ENCODE peak calls at places on chromosome 9, in ten cellular contexts. A is heart right ventricle; W is endothelial cell; I is PC-9; L is GM12865; G is CD8-positive, alpha-beta T cell; K is upper lobe of right lung; V is A549; E is AG04449; P is colonic mucosa. D is an unnamed sample.

GRCh38 chr9:136645903-136646754 is 16.6 kb upstream of the EGFL7 start:
- DNase-seq in A (peak; percentile 86), W (peak; percentile 92), I (no peak), L (no peak), G (no peak), K (peak; percentile 76), V (no peak), E (no peak), P (no peak), D (no peak)

GRCh38 chr9:79155308-79155707 is 416.5 kb upstream of the TLE4 start:
- DNase-seq in A (no peak), W (no peak), I (no peak), L (no peak), G (no peak), K (no peak), V (peak; percentile 13), E (no peak), P (no peak), D (no peak)

GRCh38 chr9:112059145-112059979 is 115.7 kb downstream of the SUSD1 start:
- DNase-seq in A (no peak), W (no peak), I (no peak), L (peak; percentile 61), G (no peak), K (no peak), V (peak; percentile 89), E (peak; percentile 65), P (peak; percentile 54), D (no peak)

GRCh38 chr9:127644943-127645342 is 32.9 kb downstream of the STXBP1 start:
- DNase-seq in A (no peak), W (no peak), I (no peak), L (no peak), G (no peak), K (no peak), V (no peak), E (no peak), P (no peak), D (no peak)

GRCh38 chr9:133464638-133465037 is 4.9 kb downstream of the CACFD1 start:
- DNase-seq in A (no peak), W (no peak), I (no peak), L (no peak), G (no peak), K (no peak), V (no peak), E (no peak), P (no peak), D (no peak)

GRCh38 chr9:133463864-133464615 is 4.3 kb downstream of the CACFD1 start:
- DNase-seq in A (no peak), W (no peak), I (no peak), L (no peak), G (no peak), K (peak; percentile 90), V (no peak), E (no peak), P (no peak), D (no peak)

GRCh38 chr9:112034216-112034611 is 137.6 kb downstream of the UGCG start:
- DNase-seq in A (no peak), W (no peak), I (no peak), L (peak; percentile 57), G (no peak), K (no peak), V (no peak), E (no peak), P (peak; percentile 16), D (no peak)

GRCh38 chr9:124658165-124659017 is 112.7 kb downstream of the NR6A1 start:
- DNase-seq in A (peak; percentile 35), W (peak; percentile 33), I (peak; percentile 87), L (peak; percentile 92), G (peak; percentile 14), K (peak; percentile 74), V (peak; percentile 97), E (peak; percentile 97), P (peak; percentile 82), D (peak; percentile 59)

GRCh38 chr9:37350486-37351190 is 71.9 kb upstream of the GRHPR start:
- DNase-seq in A (no peak), W (no peak), I (no peak), L (no peak), G (no peak), K (no peak), V (no peak), E (no peak), P (no peak), D (no peak)

GRCh38 chr9:83312543-83312942 is 225.7 kb downstream of the FRMD3 start:
- DNase-seq in A (no peak), W (no peak), I (no peak), L (no peak), G (no peak), K (no peak), V (no peak), E (no peak), P (no peak), D (no peak)

DNA sequence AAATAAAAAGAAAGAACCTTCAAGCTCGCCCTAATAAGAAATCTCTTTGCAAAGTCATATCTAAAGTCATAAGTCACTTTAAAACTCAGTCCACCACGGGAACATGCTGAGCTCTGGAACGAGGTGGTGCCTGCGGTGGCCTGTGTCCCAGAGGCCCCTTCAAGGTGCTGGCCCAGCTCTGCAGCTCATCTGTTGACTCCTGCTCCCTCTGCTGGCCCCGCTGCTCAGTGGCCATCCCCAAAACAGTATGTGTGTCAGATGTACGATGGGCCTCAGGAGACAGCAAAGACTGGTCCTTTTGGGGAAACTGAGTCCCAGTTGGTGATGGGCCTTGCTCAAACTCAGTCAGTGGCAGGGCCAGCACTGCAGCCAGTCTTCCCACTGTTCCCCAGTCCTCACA is 22.8 kb upstream of the FOXB2 start:
- DNase-seq in A (peak; percentile 51), W (peak; percentile 64), I (no peak), L (peak; percentile 44), G (no peak), K (no peak), V (peak; percentile 37), E (no peak), P (no peak), D (peak; percentile 50)
- TF ChIP-seq CTCF in A (peak; percentile 9), W (no peak), I (peak; percentile 51), L (peak; percentile 49), G (no peak), K (peak; percentile 29), V (peak; percentile 46), E (peak; percentile 80), P (peak; percentile 45), D (peak; percentile 63)

GRCh38 chr9:33414263-33414662 is 11.9 kb upstream of the AQP7 start:
- DNase-seq in A (no peak), W (no peak), I (no peak), L (no peak), G (no peak), K (no peak), V (no peak), E (no peak), P (no peak), D (no peak)

GRCh38 chr9:33419904-33420303 is 17.5 kb upstream of the AQP7 start:
- DNase-seq in A (no peak), W (no peak), I (no peak), L (no peak), G (no peak), K (no peak), V (no peak), E (no peak), P (no peak), D (no peak)

GRCh38 chr9:33416996-33417395 is 14.6 kb upstream of the AQP7 start:
- DNase-seq in A (no peak), W (no peak), I (no peak), L (no peak), G (peak; percentile 60), K (no peak), V (no peak), E (no peak), P (no peak), D (no peak)

GRCh38 chr9:33418090-33418489 is 15.7 kb upstream of the AQP7 start:
- DNase-seq in A (no peak), W (no peak), I (peak; percentile 70), L (no peak), G (no peak), K (no peak), V (no peak), E (no peak), P (peak; percentile 54), D (no peak)

DNA sequence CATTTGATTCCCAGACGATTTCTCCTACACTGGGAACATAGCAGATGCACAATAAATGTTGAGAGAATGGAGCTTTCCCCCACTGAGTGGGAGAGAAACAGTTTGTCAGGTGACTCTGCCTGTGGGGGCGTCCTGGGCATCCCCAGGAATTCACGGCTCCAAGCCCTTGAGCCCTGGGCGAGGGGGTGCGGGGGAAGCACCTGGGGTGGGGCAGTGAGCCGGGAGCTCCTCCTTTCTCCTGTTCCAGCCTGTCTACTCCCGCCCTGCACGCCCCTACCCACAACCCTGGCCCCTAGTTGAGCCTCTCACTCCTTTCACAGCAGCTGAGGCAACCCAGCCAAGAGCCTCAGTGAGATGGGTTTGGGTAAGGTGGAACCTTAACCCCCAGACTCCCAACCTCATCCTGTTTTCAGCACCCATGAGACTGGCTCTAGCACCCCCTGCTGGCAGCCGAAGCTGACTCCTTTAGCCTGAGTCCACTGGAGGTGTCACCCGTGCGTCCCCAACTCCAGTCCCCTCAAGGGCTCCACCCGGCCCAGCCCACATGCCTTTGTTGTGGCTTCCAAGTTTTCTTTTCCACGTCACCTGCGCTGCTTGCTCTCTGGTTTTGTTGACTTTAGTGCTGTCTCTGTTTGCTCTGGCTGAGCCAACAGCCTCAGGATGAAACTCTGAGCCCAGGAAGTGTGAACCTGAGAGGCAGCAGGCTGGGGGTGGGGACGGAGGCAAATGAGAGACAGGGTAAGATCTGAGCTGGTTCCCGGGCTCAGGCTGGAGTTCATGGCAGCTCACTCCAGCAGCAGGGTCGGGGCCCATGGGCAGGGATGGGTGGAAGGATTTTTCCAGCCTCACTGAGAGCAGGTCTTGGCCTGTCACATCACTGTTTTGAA is 13.0 kb upstream of the AQP7 start:
- DNase-seq in A (peak; percentile 81), W (peak; percentile 55), I (peak; percentile 80), L (peak; percentile 76), G (peak; percentile 97), K (peak; percentile 96), V (peak; percentile 98), E (no peak), P (peak; percentile 95), D (peak; percentile 69)
- TF ChIP-seq CTCF in A (peak; percentile 42), W (peak; percentile 59), I (peak; percentile 83), L (peak; percentile 85), G (peak; percentile 63), K (peak; percentile 88), V (peak; percentile 91), E (peak; percentile 75), P (peak; percentile 77), D (peak; percentile 71)

GRCh38 chr9:131393622-131394463 is at the start of gene PRRC2B:
- DNase-seq in A (peak; percentile 90), W (peak; percentile 96), I (peak; percentile 91), L (peak; percentile 91), G (peak; percentile 85), K (peak; percentile 94), V (peak; percentile 86), E (no peak), P (peak; percentile 85), D (peak; percentile 85)
- TF ChIP-seq CTCF in A (peak; percentile 69), W (peak; percentile 83), I (peak; percentile 20), L (peak; percentile 58), G (peak; percentile 36), K (peak; percentile 28), V (peak; percentile 90), E (peak; percentile 51), P (no peak), D (peak; percentile 73)

DNA sequence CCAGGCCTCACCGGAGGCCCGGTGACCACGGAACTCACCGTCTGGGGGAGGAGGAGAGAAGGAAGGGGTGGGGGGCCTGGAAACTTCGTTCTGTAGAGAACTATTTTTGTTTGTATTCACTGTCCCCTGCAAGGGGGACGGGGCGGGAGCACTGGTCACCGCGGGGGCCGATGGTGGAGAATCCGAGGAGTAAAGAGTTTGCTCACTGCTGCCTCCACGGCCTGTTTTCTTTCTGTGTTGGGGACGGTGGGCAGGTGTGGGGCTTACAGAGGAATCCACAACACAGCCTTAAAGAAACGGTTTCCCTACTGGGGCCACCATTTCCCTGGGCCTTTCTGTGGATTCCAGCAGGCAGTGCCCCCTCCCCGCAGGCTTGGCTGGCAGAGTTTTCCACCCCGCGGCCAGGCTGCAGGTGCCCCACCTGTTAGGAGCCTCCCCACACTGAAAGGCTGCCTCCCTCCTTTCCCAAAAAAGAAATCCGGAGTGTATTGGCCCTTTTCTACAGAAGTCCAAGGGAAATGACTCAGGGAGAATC is 80.8 kb downstream of the NTNG2 start:
- DNase-seq in A (no peak), W (no peak), I (no peak), L (no peak), G (no peak), K (peak; percentile 68), V (no peak), E (no peak), P (no peak), D (no peak)
- TF ChIP-seq CTCF in A (no peak), W (no peak), I (no peak), L (no peak), G (no peak), K (no peak), V (no peak), E (no peak), P (no peak), D (no peak)